ENCODE peak calls at places on chromosomes 16 and 17, in four cellular contexts. S is HCT116, M is fibroblast of lung, N is endothelial cell of umbilical vein. D is an unnamed sample.

GRCh38 chr16:10069374-10069773 is 112.9 kb downstream of the GRIN2A start:
- DNase-seq in S (no peak), M (no peak), N (no peak), D (no peak)

GRCh38 chr17:71801301-71801700 is 319.5 kb upstream of the SOX9 start:
- DNase-seq in S (no peak), M (peak), N (no peak), D (no peak)

GRCh38 chr16:28569968-28570752 is 16.4 kb downstream of the SGF29 start:
- DNase-seq in S (no peak), M (no peak), N (no peak), D (no peak)

GRCh38 chr16:27365142-27366089 is 36.6 kb upstream of the IL21R start:
- DNase-seq in S (peak), M (peak), N (peak), D (peak)

GRCh38 chr16:57308041-57308440 is 23.6 kb upstream of the PLLP start:
- DNase-seq in S (no peak), M (no peak), N (no peak), D (no peak)

GRCh38 chr17:54269886-54270285 is 447.2 kb downstream of the KIF2B start:
- DNase-seq in S (no peak), M (no peak), N (no peak), D (no peak)

GRCh38 chr17:75130632-75131277 is 787 bp downstream of the NT5C start:
- DNase-seq in S (peak), M (peak), N (peak), D (no peak)

GRCh38 chr16:75238132-75238852 is 13.1 kb downstream of the BCAR1 start:
- DNase-seq in S (no peak), M (peak), N (no peak), D (peak)

GRCh38 chr17:50330151-50330753 is 15.7 kb upstream of the XYLT2 start:
- DNase-seq in S (no peak), M (no peak), N (no peak), D (no peak)

GRCh38 chr16:58012481-58012880 is 11.3 kb downstream of the USB1 start:
- DNase-seq in S (no peak), M (no peak), N (no peak), D (no peak)

GRCh38 chr17:55294042-55294751 is 29.4 kb downstream of the HLF start:
- DNase-seq in S (no peak), M (no peak), N (no peak), D (no peak)

GRCh38 chr17:7703584-7704574 is 1.1 kb upstream of the EFNB3 start:
- DNase-seq in S (no peak), M (peak), N (peak), D (no peak)

GRCh38 chr17:58365185-58365979 is 13.4 kb upstream of the SUPT4H1 start:
- DNase-seq in S (no peak), M (no peak), N (no peak), D (no peak)

GRCh38 chr17:64242633-64243032 is 20.4 kb downstream of the TEX2 start:
- DNase-seq in S (no peak), M (no peak), N (no peak), D (no peak)

GRCh38 chr16:50999181-50999580 is 151.9 kb downstream of the SALL1 start:
- DNase-seq in S (no peak), M (no peak), N (no peak), D (no peak)

GRCh38 chr16:31471241-31471874 is 594 bp upstream of the TGFB1I1 start:
- DNase-seq in S (no peak), M (no peak), N (no peak), D (no peak)

GRCh38 chr16:31467858-31468257 is 4.1 kb upstream of the TGFB1I1 start:
- DNase-seq in S (no peak), M (no peak), N (no peak), D (no peak)

GRCh38 chr16:31471875-31472558 is at the start of gene TGFB1I1:
- DNase-seq in S (no peak), M (peak), N (peak), D (peak)

GRCh38 chr16:31472559-31473203 is 729 bp downstream of the TGFB1I1 start:
- DNase-seq in S (peak), M (peak), N (peak), D (peak)

DNA sequence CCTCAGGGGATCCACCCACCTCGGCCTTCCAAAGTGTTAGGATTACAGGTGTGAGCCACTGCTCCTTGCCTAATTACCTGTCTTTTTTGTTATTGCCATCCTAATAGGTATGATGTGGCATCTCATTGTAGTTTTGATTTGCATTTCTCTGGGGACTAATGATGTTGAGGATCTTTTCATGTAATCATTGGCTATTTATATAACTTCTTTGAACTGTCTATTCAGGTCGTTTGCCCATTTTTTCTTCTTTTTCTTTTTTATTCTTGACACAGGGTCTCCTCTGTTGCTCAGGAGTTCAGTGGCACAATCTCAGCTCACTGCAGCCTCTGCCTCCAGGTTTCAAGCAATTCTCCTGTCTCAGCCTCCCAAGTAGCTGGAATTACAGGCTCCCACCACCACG is 1.3 kb upstream of the TGFB1I1 start:
- DNase-seq in S (no peak), M (no peak), N (no peak), D (no peak)
- H3K4me3 ChIP-seq in S (no peak), M (peak), N (no peak), D (peak)

GRCh38 chr17:76957600-76958464 is 89.6 kb downstream of the MGAT5B start:
- DNase-seq in S (no peak), M (peak), N (no peak), D (no peak)
- H3K27ac ChIP-seq in S (no peak), M (no peak), N (no peak), D (no peak)

GRCh38 chr16:52547834-52548215 is 882 bp upstream of the TOX3 start:
- DNase-seq in S (no peak), M (no peak), N (no peak), D (no peak)

GRCh38 chr16:52549011-52549692 is 2.2 kb upstream of the TOX3 start:
- DNase-seq in S (no peak), M (no peak), N (no peak), D (no peak)

GRCh38 chr16:52546291-52546941 is 527 bp downstream of the TOX3 start:
- DNase-seq in S (no peak), M (no peak), N (no peak), D (no peak)

GRCh38 chr16:52547001-52547833 is at the start of gene TOX3:
- DNase-seq in S (no peak), M (no peak), N (no peak), D (no peak)

GRCh38 chr16:52548261-52549010 is 1.5 kb upstream of the TOX3 start:
- DNase-seq in S (no peak), M (no peak), N (no peak), D (no peak)
- H3K4me3 ChIP-seq in S (no peak), M (no peak), N (no peak), D (no peak)

GRCh38 chr16:3951861-3952332 is 71.4 kb upstream of the CREBBP start:
- DNase-seq in S (no peak), M (peak), N (no peak), D (no peak)

GRCh38 chr16:3950343-3951193 is 70.1 kb upstream of the CREBBP start:
- DNase-seq in S (no peak), M (peak), N (peak), D (peak)

GRCh38 chr16:3949287-3949686 is 68.8 kb upstream of the CREBBP start:
- DNase-seq in S (no peak), M (no peak), N (peak), D (no peak)

GRCh38 chr16:3948378-3948995 is 68.0 kb upstream of the CREBBP start:
- DNase-seq in S (no peak), M (no peak), N (no peak), D (no peak)

GRCh38 chr16:3949946-3950342 is 69.4 kb upstream of the CREBBP start:
- DNase-seq in S (no peak), M (no peak), N (no peak), D (no peak)
- H3K27ac ChIP-seq in S (no peak), M (peak), N (peak), D (peak)

DNA sequence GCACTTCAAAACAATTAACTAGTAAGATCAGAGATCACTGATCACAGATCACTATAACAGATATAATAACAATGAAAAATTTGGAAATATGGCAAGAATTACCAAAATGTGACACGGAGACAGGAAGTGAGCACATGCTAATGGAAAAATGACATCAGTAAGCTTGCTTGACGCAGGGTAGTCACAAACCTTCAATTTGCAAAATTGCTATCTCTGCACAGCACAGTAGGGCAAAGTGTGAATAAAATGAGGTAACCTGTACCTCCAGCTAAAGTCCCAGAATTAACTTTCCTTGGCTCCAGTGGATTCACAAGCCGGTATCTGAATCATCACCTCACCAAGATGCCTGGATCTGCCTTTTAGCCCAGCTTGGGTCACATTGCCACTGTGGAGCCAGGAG is 4.2 kb upstream of the MMP2 start:
- DNase-seq in S (no peak), M (no peak), N (no peak), D (no peak)
- H3K4me3 ChIP-seq in S (no peak), M (no peak), N (no peak), D (no peak)

GRCh38 chr16:55476625-55477533 is 2.1 kb upstream of the MMP2 start:
- DNase-seq in S (no peak), M (no peak), N (no peak), D (no peak)
- H3K27ac ChIP-seq in S (no peak), M (peak), N (no peak), D (peak)

D was measured in AG04450.